ENCODE peak calls at places on chromosomes 6 and 20, in six cellular contexts. V, O, I, P, Q and E are unnamed samples.

GRCh38 chr20:50561379-50562078 is 51.3 kb downstream of the PTPN1 start:
- ATAC-seq in O (peak), Q (no peak), I (peak), P (peak), V (no peak), E (peak)

GRCh38 chr20:35967979-35968640 is at the start of gene CNBD2:
- ATAC-seq in V (no peak), O (no peak), I (no peak), Q (peak), P (no peak), E (no peak)

GRCh38 chr6:73329201-73329600 is 24.9 kb downstream of the DPPA5 start:
- ATAC-seq in P (no peak), O (no peak), Q (no peak), I (peak), V (no peak), E (no peak)

GRCh38 chr6:160428069-160428430 is 79.9 kb downstream of the SLC22A3 start:
- ATAC-seq in I (no peak), P (no peak), V (no peak), O (no peak), Q (no peak), E (no peak)

GRCh38 chr20:64077094-64077493 is 2.2 kb downstream of the RGS19 start:
- ATAC-seq in I (peak), O (peak), P (no peak), Q (no peak), V (no peak), E (no peak)

GRCh38 chr6:89221109-89221508 is 4.0 kb upstream of the GABRR1 start:
- ATAC-seq in Q (no peak), V (no peak), I (no peak), P (no peak), O (no peak), E (no peak)

GRCh38 chr6:28543671-28544131 is 18.0 kb downstream of the GPX5 start:
- ATAC-seq in Q (no peak), P (no peak), V (peak), I (peak), O (peak), E (no peak)

GRCh38 chr20:57680131-57680716 is 29.6 kb downstream of the PMEPA1 start:
- ATAC-seq in P (no peak), Q (no peak), I (peak), V (no peak), O (no peak), E (no peak)

GRCh38 chr20:8903655-8904605 is 165.0 kb upstream of the PLCB4 start:
- ATAC-seq in V (no peak), Q (no peak), P (no peak), O (no peak), I (no peak), E (no peak)

GRCh38 chr6:37456126-37456525 is 23.1 kb downstream of the CMTR1 start:
- ATAC-seq in Q (no peak), O (peak), P (no peak), I (no peak), V (no peak), E (no peak)

GRCh38 chr20:19973920-19974620 is 43.1 kb upstream of the NAA20 start:
- ATAC-seq in I (no peak), Q (no peak), P (no peak), O (peak), V (no peak), E (peak)

GRCh38 chr20:51876511-51876910 is 74.2 kb upstream of the SALL4 start:
- ATAC-seq in O (no peak), P (no peak), Q (no peak), V (no peak), I (no peak), E (no peak)

GRCh38 chr6:110890288-110890687 is 15.7 kb downstream of the AMD1 start:
- ATAC-seq in V (no peak), P (no peak), I (no peak), O (no peak), Q (no peak), E (no peak)

GRCh38 chr6:116090251-116090650 is 10.4 kb upstream of the NT5DC1 start:
- ATAC-seq in V (no peak), O (no peak), Q (no peak), P (no peak), I (peak), E (no peak)

GRCh38 chr20:36262440-36262839 is 26.2 kb downstream of the AAR2 start:
- ATAC-seq in I (no peak), O (no peak), Q (no peak), V (no peak), P (no peak), E (no peak)

GRCh38 chr6:130853555-130854183 is 26.5 kb downstream of the SMLR1 start:
- ATAC-seq in I (no peak), Q (no peak), V (peak), P (no peak), O (peak), E (peak)

GRCh38 chr6:139014945-139015344 is 13.6 kb upstream of the ABRACL start:
- ATAC-seq in V (peak), I (no peak), P (no peak), Q (no peak), O (no peak), E (no peak)

GRCh38 chr6:165774903-165775608 is 112.0 kb upstream of the PDE10A start:
- ATAC-seq in I (peak), O (peak), Q (no peak), P (no peak), V (peak), E (peak)

GRCh38 chr20:40812415-40813212 is 123.6 kb upstream of the MAFB start:
- ATAC-seq in V (peak), O (no peak), P (peak), I (no peak), Q (no peak), E (no peak)

GRCh38 chr6:34864007-34864406 is 23.8 kb downstream of the TAF11 start:
- ATAC-seq in I (no peak), O (no peak), V (no peak), Q (no peak), P (no peak), E (no peak)

GRCh38 chr6:159061805-159062563 is 17.2 kb upstream of the TAGAP start:
- ATAC-seq in Q (no peak), V (no peak), P (no peak), O (peak), I (peak), E (peak)

GRCh38 chr6:24775520-24776058 is 852 bp downstream of the GMNN start:
- ATAC-seq in O (no peak), I (peak), Q (peak), V (peak), P (peak), E (no peak)

GRCh38 chr6:140586426-140587061 is 1212.1 kb upstream of the CITED2 start:
- ATAC-seq in Q (no peak), P (no peak), I (peak), O (peak), V (no peak), E (peak)

GRCh38 chr6:147621280-147621679 is 112.8 kb downstream of the SAMD5 start:
- ATAC-seq in Q (no peak), O (peak), I (no peak), P (no peak), V (no peak), E (peak)

GRCh38 chr6:3431994-3432393 is 24.9 kb downstream of the SLC22A23 start:
- ATAC-seq in O (no peak), Q (no peak), I (no peak), P (no peak), V (no peak), E (no peak)

GRCh38 chr6:120355822-120356221 is 978.5 kb downstream of the TBC1D32 start:
- ATAC-seq in V (no peak), Q (no peak), I (no peak), O (no peak), P (no peak), E (no peak)
- TF ChIP-seq EP300 in V (no peak), Q (no peak), I (no peak), O (no peak), P (no peak), E (no peak)

DNA sequence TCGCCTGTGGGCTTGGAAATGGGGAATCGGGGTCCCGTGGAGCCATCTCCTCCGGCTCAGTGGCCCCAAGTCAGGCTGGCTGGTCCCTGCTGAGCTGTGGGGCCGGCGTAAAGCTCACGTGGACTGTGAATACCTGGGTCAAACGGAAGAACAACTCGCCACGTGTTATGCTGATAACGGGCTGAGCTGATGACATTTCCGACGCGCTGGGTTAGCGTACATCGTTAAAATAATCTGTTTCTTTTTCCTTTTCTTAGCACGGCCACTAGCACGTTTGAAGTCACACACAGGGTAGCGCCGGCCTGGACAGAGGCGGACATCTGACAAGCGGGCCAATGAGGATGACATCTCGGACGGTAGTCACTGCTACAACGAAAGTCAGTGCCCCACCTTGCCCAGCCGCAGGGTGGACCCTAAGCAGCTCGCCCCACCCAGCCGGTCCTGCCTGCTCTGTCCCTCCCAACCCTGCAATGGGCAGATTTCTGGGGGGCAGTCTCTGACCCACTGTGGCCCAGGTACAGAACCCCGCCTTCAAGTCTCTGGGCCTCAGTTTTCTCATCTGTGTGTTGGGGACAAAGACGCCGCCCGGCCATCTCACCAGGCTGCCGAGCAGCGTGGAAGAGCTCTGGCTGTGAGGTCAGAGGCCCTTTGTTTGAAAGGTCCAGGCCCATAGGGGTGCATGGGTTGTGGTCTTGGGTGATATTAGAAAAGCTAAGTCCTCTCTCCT is 20.0 kb upstream of the RBBP8NL start:
- ATAC-seq in V (no peak), P (no peak), Q (peak), O (no peak), I (no peak), E (no peak)
- TF ChIP-seq EP300 in V (no peak), P (no peak), Q (no peak), O (no peak), I (no peak), E (no peak)

GRCh38 chr6:10033223-10033829 is 381.5 kb downstream of the TFAP2A start:
- ATAC-seq in P (peak), V (peak), I (no peak), Q (no peak), O (no peak), E (no peak)

GRCh38 chr6:10028202-10028601 is 386.7 kb downstream of the TFAP2A start:
- ATAC-seq in I (no peak), O (no peak), V (no peak), Q (no peak), P (no peak), E (no peak)

GRCh38 chr6:10030942-10031537 is 383.8 kb downstream of the TFAP2A start:
- ATAC-seq in P (no peak), V (peak), I (peak), O (no peak), Q (peak), E (no peak)
- TF ChIP-seq EP300 in P (no peak), V (no peak), I (no peak), O (no peak), Q (no peak), E (no peak)

GRCh38 chr6:143059616-143060353 is 904 bp upstream of the AIG1 start:
- ATAC-seq in P (peak), O (peak), Q (peak), I (peak), V (peak), E (no peak)
- TF ChIP-seq EP300 in P (no peak), O (no peak), Q (no peak), I (no peak), V (peak), E (no peak)

GRCh38 chr6:145453376-145453775 is 281.9 kb downstream of the EPM2A start:
- ATAC-seq in P (no peak), V (peak), O (no peak), I (no peak), Q (no peak), E (no peak)
- TF ChIP-seq EP300 in P (no peak), V (no peak), O (no peak), I (no peak), Q (no peak), E (no peak)

GRCh38 chr20:44183282-44183681 is 3.7 kb downstream of the JPH2 start:
- ATAC-seq in V (no peak), Q (no peak), O (no peak), P (no peak), I (no peak), E (no peak)

GRCh38 chr20:44182135-44182765 is 4.7 kb downstream of the JPH2 start:
- ATAC-seq in Q (no peak), P (no peak), O (no peak), V (no peak), I (no peak), E (no peak)

GRCh38 chr20:44181611-44182010 is 5.4 kb downstream of the JPH2 start:
- ATAC-seq in P (no peak), V (no peak), Q (no peak), I (no peak), O (no peak), E (peak)

GRCh38 chr20:44182863-44183262 is 4.1 kb downstream of the JPH2 start:
- ATAC-seq in P (no peak), O (no peak), I (no peak), Q (no peak), V (no peak), E (no peak)

DNA sequence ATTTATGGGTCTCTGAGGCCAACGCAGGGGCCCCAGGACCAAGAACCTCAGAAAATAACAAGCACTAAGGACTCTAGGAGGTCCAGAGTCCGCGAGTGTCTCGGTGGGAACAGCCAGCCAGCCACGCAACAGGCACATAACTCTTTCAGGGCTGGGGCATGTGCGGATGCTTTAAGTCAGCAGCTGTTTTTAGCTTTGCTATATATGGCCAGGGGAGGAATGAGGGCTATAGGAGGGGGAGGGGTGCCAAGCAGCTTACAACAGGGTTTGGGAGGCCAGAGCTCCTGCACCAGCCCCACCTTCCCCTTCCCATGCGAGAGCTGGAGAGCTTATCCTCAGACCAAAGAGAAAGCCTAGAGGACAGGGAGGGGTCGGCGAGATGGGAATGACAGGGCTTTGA is 6.2 kb downstream of the JPH2 start:
- ATAC-seq in O (no peak), V (no peak), P (no peak), I (no peak), Q (no peak), E (peak)
- TF ChIP-seq EP300 in O (no peak), V (no peak), P (no peak), I (no peak), Q (no peak), E (no peak)